ENCODE peak calls at places on chromosomes 12 and 14, in six cellular contexts. D is IMR-90, C is mesendoderm, N is mesenchymal stem cell, T is neuronal stem cell, O is H1. M is an unnamed sample.

GRCh38 chr12:43551271-43551970 is 582 bp downstream of the ADAMTS20 start:
- DNase-seq in D (no peak), C (peak), N (peak), T (peak), O (no peak), M (peak)

GRCh38 chr12:132218915-132219314 is 74.7 kb downstream of the NOC4L start:
- DNase-seq in D (no peak), C (peak), N (no peak), T (peak), O (no peak), M (peak)

GRCh38 chr14:99497894-99498293 is 16.7 kb downstream of the CCNK start:
- DNase-seq in D (no peak), C (no peak), N (no peak), T (no peak), O (no peak), M (no peak)

GRCh38 chr12:128800606-128801005 is 23.2 kb downstream of the SLC15A4 start:
- DNase-seq in D (no peak), C (no peak), N (no peak), T (no peak), O (no peak), M (no peak)

GRCh38 chr12:121628037-121628436 is 1.7 kb downstream of the ORAI1 start:
- DNase-seq in D (no peak), C (peak), N (peak), T (no peak), O (no peak), M (no peak)

GRCh38 chr12:77045183-77045582 is 20.2 kb downstream of the E2F7 start:
- DNase-seq in D (no peak), C (no peak), N (no peak), T (no peak), O (no peak), M (no peak)

GRCh38 chr12:24778486-24779304 is 170.2 kb downstream of the BCAT1 start:
- DNase-seq in D (peak), C (peak), N (peak), T (peak), O (no peak), M (no peak)

GRCh38 chr14:87443787-87444186 is 549.2 kb downstream of the GALC start:
- DNase-seq in D (peak), C (no peak), N (peak), T (no peak), O (no peak), M (no peak)

GRCh38 chr12:51229116-51229515 is 9.5 kb upstream of the DAZAP2 start:
- DNase-seq in D (no peak), C (no peak), N (no peak), T (no peak), O (no peak), M (no peak)

GRCh38 chr14:51211149-51211548 is 28.9 kb upstream of the TMX1 start:
- DNase-seq in D (peak), C (no peak), N (no peak), T (no peak), O (no peak), M (no peak)

GRCh38 chr14:32339188-32339587 is 10.1 kb downstream of the AKAP6 start:
- DNase-seq in D (no peak), C (no peak), N (no peak), T (no peak), O (no peak), M (no peak)

GRCh38 chr12:1812650-1813302 is 7.6 kb upstream of the LRTM2 start:
- DNase-seq in D (peak), C (no peak), N (peak), T (no peak), O (no peak), M (no peak)

GRCh38 chr12:122043476-122043875 is 21.8 kb downstream of the BCL7A start:
- DNase-seq in D (no peak), C (no peak), N (no peak), T (no peak), O (no peak), M (no peak)

GRCh38 chr12:124381454-124382207 is 86.7 kb downstream of the RFLNA start:
- DNase-seq in D (peak), C (no peak), N (peak), T (no peak), O (no peak), M (no peak)

GRCh38 chr12:65879878-65880277 is 55.6 kb downstream of the HMGA2 start:
- DNase-seq in D (peak), C (no peak), N (peak), T (no peak), O (no peak), M (no peak)

GRCh38 chr14:52856139-52856538 is 64.7 kb upstream of the GNPNAT1 start:
- DNase-seq in D (no peak), C (peak), N (no peak), T (no peak), O (no peak), M (no peak)

GRCh38 chr12:100303831-100304230 is 36.9 kb downstream of the SCYL2 start:
- DNase-seq in D (no peak), C (no peak), N (no peak), T (no peak), O (no peak), M (no peak)

GRCh38 chr14:56751471-56751870 is 58.8 kb downstream of the OTX2 start:
- DNase-seq in D (no peak), C (peak), N (no peak), T (no peak), O (no peak), M (no peak)

GRCh38 chr12:27782481-27782880 is 2.4 kb upstream of the MANSC4 start:
- DNase-seq in D (no peak), C (peak), N (no peak), T (no peak), O (no peak), M (no peak)

GRCh38 chr12:13091831-13092230 is 11.6 kb downstream of the GSG1 start:
- DNase-seq in D (no peak), C (no peak), N (no peak), T (no peak), O (no peak), M (no peak)

GRCh38 chr12:126156806-126157574 is 1091.8 kb downstream of the AACS start:
- DNase-seq in D (no peak), C (peak), N (no peak), T (no peak), O (peak), M (peak)

GRCh38 chr12:40104461-40105264 is 1.2 kb downstream of the SLC2A13 start:
- DNase-seq in D (peak), C (peak), N (peak), T (no peak), O (no peak), M (no peak)

GRCh38 chr12:49089831-49090773 is 4.5 kb downstream of the DHH start:
- DNase-seq in D (peak), C (no peak), N (peak), T (no peak), O (no peak), M (peak)

GRCh38 chr12:70513441-70513840 is 123.8 kb downstream of the PTPRB start:
- DNase-seq in D (no peak), C (no peak), N (no peak), T (no peak), O (no peak), M (no peak)

GRCh38 chr12:88468546-88468945 is 111.7 kb downstream of the KITLG start:
- DNase-seq in D (peak), C (no peak), N (no peak), T (no peak), O (no peak), M (no peak)

GRCh38 chr12:118984206-118984943 is 3.0 kb downstream of the SRRM4 start:
- DNase-seq in D (no peak), C (no peak), N (no peak), T (no peak), O (no peak), M (peak)

GRCh38 chr12:50186667-50187066 is 19.5 kb upstream of the CERS5 start:
- DNase-seq in D (peak), C (no peak), N (no peak), T (no peak), O (no peak), M (no peak)

GRCh38 chr12:8953773-8954402 is 4.4 kb upstream of the M6PR start:
- DNase-seq in D (no peak), C (no peak), N (no peak), T (no peak), O (no peak), M (no peak)

GRCh38 chr12:12788675-12789368 is 3.4 kb downstream of the APOLD1 start:
- DNase-seq in D (peak), C (peak), N (peak), T (peak), O (no peak), M (peak)

GRCh38 chr14:24113379-24113800 is 1.2 kb upstream of the DCAF11 start:
- DNase-seq in D (no peak), C (no peak), N (no peak), T (no peak), O (no peak), M (no peak)

GRCh38 chr12:48681416-48681737 is 661 bp downstream of the KANSL2 start:
- DNase-seq in D (peak), C (peak), N (no peak), T (no peak), O (no peak), M (no peak)

GRCh38 chr14:51593397-51593796 is 58.3 kb upstream of the FRMD6 start:
- DNase-seq in D (no peak), C (no peak), N (peak), T (no peak), O (no peak), M (no peak)

GRCh38 chr14:30725763-30726162 is 103.6 kb downstream of the SCFD1 start:
- DNase-seq in D (no peak), C (no peak), N (peak), T (no peak), O (no peak), M (no peak)

GRCh38 chr14:30728471-30728870 is 106.4 kb downstream of the SCFD1 start:
- DNase-seq in D (no peak), C (peak), N (no peak), T (no peak), O (no peak), M (no peak)
- H2BK15ac ChIP-seq in D (no peak), C (no peak), N (no peak), T (no peak), O (no peak), M (no peak)

GRCh38 chr12:110353211-110353965 is 50.1 kb downstream of the ANAPC7 start:
- DNase-seq in D (no peak), C (no peak), N (no peak), T (no peak), O (no peak), M (no peak)

GRCh38 chr12:110351119-110351518 is 52.4 kb downstream of the ANAPC7 start:
- DNase-seq in D (no peak), C (no peak), N (no peak), T (no peak), O (no peak), M (no peak)

GRCh38 chr12:110355080-110355479 is 48.4 kb downstream of the ANAPC7 start:
- DNase-seq in D (no peak), C (peak), N (peak), T (no peak), O (no peak), M (peak)

GRCh38 chr12:110354172-110354780 is 49.2 kb downstream of the ANAPC7 start:
- DNase-seq in D (peak), C (no peak), N (no peak), T (no peak), O (no peak), M (no peak)

DNA sequence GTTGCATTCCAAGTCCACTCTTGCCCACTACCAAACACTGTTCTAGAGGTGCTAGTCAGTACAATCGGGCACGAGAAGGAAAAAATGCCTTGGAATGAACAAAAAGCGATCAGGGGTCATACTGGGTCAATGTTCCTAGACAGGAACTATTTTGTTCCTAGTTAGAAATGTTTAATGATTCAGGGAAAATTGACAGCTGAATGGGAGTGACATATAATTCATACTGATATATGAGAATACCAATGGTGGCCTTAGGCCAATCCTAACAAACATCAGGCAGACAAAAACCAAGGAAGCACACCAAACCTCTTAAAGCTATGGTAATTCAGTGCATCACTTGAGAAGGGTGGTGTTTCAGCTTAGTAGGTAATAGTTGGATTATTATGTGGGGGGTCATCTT is 51.1 kb downstream of the ANAPC7 start:
- DNase-seq in D (no peak), C (no peak), N (no peak), T (no peak), O (no peak), M (no peak)
- H2BK15ac ChIP-seq in D (no peak), C (no peak), N (no peak), T (no peak), O (no peak), M (no peak)

GRCh38 chr14:71668186-71668912 is 263.9 kb upstream of the RGS6 start:
- DNase-seq in D (peak), C (no peak), N (peak), T (no peak), O (no peak), M (no peak)
- H2BK15ac ChIP-seq in D (peak), C (no peak), N (no peak), T (no peak), O (no peak), M (no peak)

GRCh38 chr14:100620437-100621100 is 33.4 kb upstream of the BEGAIN start:
- DNase-seq in D (no peak), C (no peak), N (no peak), T (no peak), O (no peak), M (no peak)
- H2BK15ac ChIP-seq in D (no peak), C (no peak), N (no peak), T (no peak), O (no peak), M (no peak)

DNA sequence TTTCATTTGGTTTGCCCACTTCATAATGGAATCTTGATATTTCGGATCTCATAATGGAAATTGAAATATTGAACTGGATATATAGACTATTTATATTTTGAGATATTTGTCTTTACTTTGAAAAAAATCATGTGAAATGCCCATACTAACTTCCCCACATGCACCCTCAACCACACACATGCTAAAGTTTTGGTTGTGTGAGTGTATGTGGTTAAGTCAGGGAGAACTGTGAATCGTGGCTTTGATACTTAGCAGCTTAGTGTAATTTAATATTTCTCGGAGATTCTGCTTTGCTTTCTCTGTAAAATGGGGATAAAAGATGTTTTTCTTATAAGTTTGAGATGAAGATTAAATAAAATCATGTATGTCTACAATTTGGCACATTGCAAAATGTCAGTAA is 162.1 kb downstream of the OTOGL start:
- DNase-seq in D (no peak), C (no peak), N (no peak), T (no peak), O (no peak), M (no peak)
- H2BK15ac ChIP-seq in D (no peak), C (no peak), N (no peak), T (no peak), O (no peak), M (no peak)

GRCh38 chr14:84959796-84960515 is 570.0 kb upstream of the FLRT2 start:
- DNase-seq in D (no peak), C (peak), N (no peak), T (no peak), O (no peak), M (no peak)
- H2BK15ac ChIP-seq in D (no peak), C (no peak), N (no peak), T (no peak), O (no peak), M (no peak)

M was measured in H9.